ENCODE peak calls at places on chromosomes 3 and 15, in five cellular contexts. R is PC-9, Q is HCT116, M is endothelial cell, G is HepG2. D is an unnamed sample.

GRCh38 chr15:79608041-79608440 is 175.9 kb downstream of the MINAR1 start:
- DNase-seq in R (no peak), Q (no peak), M (no peak), G (no peak), D (no peak)

GRCh38 chr3:184761120-184761841 is 49.4 kb upstream of the MAGEF1 start:
- DNase-seq in R (no peak), Q (no peak), M (no peak), G (no peak), D (no peak)

GRCh38 chr3:45103753-45104714 is 42.1 kb downstream of the CDCP1 start:
- DNase-seq in R (no peak), Q (no peak), M (no peak), G (no peak), D (no peak)

GRCh38 chr15:84747423-84748273 is 744 bp upstream of the ZNF592 start:
- DNase-seq in R (peak; percentile 62), Q (no peak), M (peak; percentile 74), G (peak; percentile 63), D (peak; percentile 79)

GRCh38 chr15:39599871-39600270 is 19.0 kb downstream of the THBS1 start:
- DNase-seq in R (no peak), Q (no peak), M (no peak), G (no peak), D (no peak)

GRCh38 chr3:4984511-4984864 is 5.3 kb downstream of the BHLHE40 start:
- DNase-seq in R (no peak), Q (no peak), M (no peak), G (no peak), D (no peak)

GRCh38 chr3:54897028-54897711 is 30.7 kb downstream of the LRTM1 start:
- DNase-seq in R (no peak), Q (no peak), M (no peak), G (no peak), D (no peak)

GRCh38 chr3:13012228-13012691 is 61.0 kb downstream of the IQSEC1 start:
- DNase-seq in R (no peak), Q (no peak), M (no peak), G (no peak), D (no peak)

GRCh38 chr15:78789615-78790014 is 21.6 kb downstream of the ADAMTS7 start:
- DNase-seq in R (no peak), Q (no peak), M (no peak), G (no peak), D (no peak)

GRCh38 chr3:31250116-31250813 is 282.5 kb upstream of the STT3B start:
- DNase-seq in R (peak; percentile 36), Q (no peak), M (no peak), G (no peak), D (no peak)

GRCh38 chr15:52309154-52309548 is 13.5 kb upstream of the MYO5C start:
- DNase-seq in R (no peak), Q (no peak), M (no peak), G (no peak), D (no peak)

GRCh38 chr3:24506966-24507775 is 12.5 kb upstream of the THRB start:
- DNase-seq in R (no peak), Q (no peak), M (no peak), G (no peak), D (no peak)

GRCh38 chr15:50765202-50765967 is at the start of gene SPPL2A:
- DNase-seq in R (peak; percentile 43), Q (peak; percentile 37), M (peak; percentile 80), G (peak; percentile 89), D (peak; percentile 88)

GRCh38 chr3:43379343-43379742 is 93.0 kb downstream of the SNRK start:
- DNase-seq in R (no peak), Q (no peak), M (no peak), G (no peak), D (no peak)

GRCh38 chr3:158233791-158234190 is 123.9 kb downstream of the RSRC1 start:
- DNase-seq in R (no peak), Q (no peak), M (no peak), G (no peak), D (no peak)

GRCh38 chr3:186432189-186432588 is 70.2 kb upstream of the DGKG start:
- DNase-seq in R (no peak), Q (no peak), M (no peak), G (no peak), D (no peak)

GRCh38 chr15:73052679-73053397 is 575 bp downstream of the NEO1 start:
- DNase-seq in R (no peak), Q (peak; percentile 23), M (peak; percentile 73), G (peak; percentile 37), D (peak; percentile 90)

GRCh38 chr15:88718731-88719130 is 79.9 kb downstream of the ISG20 start:
- DNase-seq in R (no peak), Q (no peak), M (no peak), G (no peak), D (no peak)

GRCh38 chr15:44804303-44805046 is 68.1 kb downstream of the TRIM69 start:
- DNase-seq in R (no peak), Q (no peak), M (peak; percentile 11), G (no peak), D (no peak)

GRCh38 chr3:14890470-14890869 is 56.9 kb upstream of the NR2C2 start:
- DNase-seq in R (no peak), Q (no peak), M (no peak), G (no peak), D (no peak)

GRCh38 chr3:113104746-113105479 is 106.4 kb upstream of the BOC start:
- DNase-seq in R (no peak), Q (no peak), M (no peak), G (no peak), D (no peak)

GRCh38 chr3:31505353-31506048 is 27.2 kb upstream of the STT3B start:
- DNase-seq in R (no peak), Q (no peak), M (no peak), G (no peak), D (peak; percentile 32)

GRCh38 chr3:130974201-130974600 is 52.4 kb downstream of the ASTE1 start:
- DNase-seq in R (no peak), Q (no peak), M (no peak), G (no peak), D (no peak)

GRCh38 chr15:53549697-53550315 is 209.7 kb downstream of the WDR72 start:
- DNase-seq in R (peak; percentile 67), Q (no peak), M (no peak), G (no peak), D (no peak)

GRCh38 chr15:31304074-31304648 is 22.5 kb upstream of the KLF13 start:
- DNase-seq in R (no peak), Q (no peak), M (no peak), G (no peak), D (no peak)

GRCh38 chr3:126277629-126278378 is 79.4 kb downstream of the KLF15 start:
- DNase-seq in R (no peak), Q (no peak), M (no peak), G (no peak), D (no peak)

GRCh38 chr3:134718736-134719135 is 67.9 kb upstream of the KY start:
- DNase-seq in R (no peak), Q (no peak), M (no peak), G (no peak), D (no peak)

GRCh38 chr3:188389711-188390346 is 235.9 kb downstream of the LPP start:
- DNase-seq in R (no peak), Q (no peak), M (no peak), G (no peak), D (no peak)

GRCh38 chr3:123447749-123448502 is 964 bp downstream of the ADCY5 start:
- DNase-seq in R (no peak), Q (no peak), M (peak; percentile 76), G (no peak), D (peak; percentile 63)

GRCh38 chr3:119319311-119319710 is 25.1 kb downstream of the ARHGAP31 start:
- DNase-seq in R (no peak), Q (no peak), M (no peak), G (no peak), D (no peak)

DNA sequence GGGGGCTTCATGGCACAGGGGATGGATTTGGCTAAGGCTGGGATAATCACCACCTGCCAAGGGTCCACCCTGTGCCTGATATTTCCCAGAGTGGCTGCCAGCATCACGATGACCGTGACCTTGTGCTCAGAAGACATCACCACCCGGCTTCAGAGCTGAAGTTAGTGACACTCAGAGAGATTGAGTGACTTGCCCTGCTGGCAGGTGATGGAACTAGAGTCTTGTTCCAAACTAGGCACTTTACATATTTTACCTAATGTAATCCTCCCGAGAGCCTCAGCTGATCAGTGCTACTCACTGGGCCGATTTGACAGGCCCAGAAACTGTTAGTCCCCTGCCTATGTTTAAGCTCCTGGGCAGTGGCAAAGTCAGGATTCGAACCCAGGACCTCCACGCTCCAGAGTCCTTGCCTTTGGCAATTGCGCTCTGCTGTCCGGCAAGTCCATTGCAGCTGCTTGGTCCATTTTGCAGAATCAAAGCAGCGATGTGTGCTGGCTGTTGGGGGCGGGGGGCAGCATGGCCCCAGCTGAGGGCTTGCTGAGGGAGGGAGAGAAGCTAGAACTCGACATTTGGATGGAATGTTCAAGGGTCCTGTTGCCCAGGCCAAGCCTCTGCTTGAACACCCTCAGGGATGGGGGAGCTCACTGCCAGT is 74.8 kb upstream of the GATA2 start:
- DNase-seq in R (no peak), Q (no peak), M (no peak), G (no peak), D (no peak)
- TF ChIP-seq CTCF in R (no peak), Q (peak; percentile 27), M (peak; percentile 33), G (no peak), D (no peak)

GRCh38 chr3:58529516-58530353 is 7.3 kb downstream of the ACOX2 start:
- DNase-seq in R (no peak), Q (peak; percentile 27), M (peak; percentile 66), G (peak; percentile 44), D (peak; percentile 86)
- TF ChIP-seq CTCF in R (no peak), Q (peak; percentile 73), M (no peak), G (peak; percentile 74), D (no peak)

GRCh38 chr3:196080997-196081833 is 675 bp downstream of the TFRC start:
- DNase-seq in R (peak; percentile 55), Q (no peak), M (peak; percentile 49), G (peak; percentile 35), D (peak; percentile 67)

GRCh38 chr3:196080517-196080841 is 1.4 kb downstream of the TFRC start:
- DNase-seq in R (no peak), Q (no peak), M (no peak), G (no peak), D (no peak)

GRCh38 chr3:196082471-196082971 is 631 bp upstream of the TFRC start:
- DNase-seq in R (peak; percentile 51), Q (no peak), M (no peak), G (peak; percentile 10), D (no peak)

GRCh38 chr3:196085534-196085933 is 3.6 kb upstream of the TFRC start:
- DNase-seq in R (no peak), Q (no peak), M (no peak), G (no peak), D (no peak)

GRCh38 chr3:196081834-196082470 is at the start of gene TFRC:
- DNase-seq in R (peak; percentile 94), Q (peak; percentile 90), M (peak; percentile 85), G (peak; percentile 92), D (peak; percentile 98)
- TF ChIP-seq CTCF in R (no peak), Q (no peak), M (no peak), G (peak; percentile 38), D (no peak)

DNA sequence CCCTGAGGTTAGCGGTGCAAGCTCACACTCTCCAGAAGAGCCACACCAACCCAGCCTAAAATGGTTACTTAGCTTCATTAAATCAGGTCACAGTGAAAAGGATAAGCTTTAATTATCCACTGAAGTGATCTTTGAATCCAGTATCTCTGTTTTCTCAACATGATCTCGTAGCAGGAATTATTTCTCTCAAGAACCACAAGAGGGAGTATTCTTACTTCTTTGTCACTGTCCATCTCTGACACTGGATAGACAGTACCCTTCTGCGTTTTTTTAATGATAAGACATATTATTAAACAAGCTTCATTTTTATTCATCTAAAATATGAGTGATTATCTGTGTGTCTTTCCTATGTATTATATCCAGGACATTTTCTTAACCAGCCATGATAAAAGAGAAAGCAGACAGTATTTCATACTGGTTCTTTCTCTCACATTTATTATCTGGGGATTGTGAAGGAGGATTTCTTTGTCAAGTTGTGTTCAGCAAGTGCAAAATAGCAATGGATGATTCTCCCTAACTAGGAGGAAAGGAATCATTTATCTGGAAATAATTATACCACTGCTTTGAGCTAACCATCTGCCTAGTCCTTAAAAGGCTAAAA is 105.4 kb upstream of the CCDC54 start:
- DNase-seq in R (peak; percentile 65), Q (peak; percentile 19), M (no peak), G (peak; percentile 18), D (no peak)
- TF ChIP-seq CTCF in R (peak; percentile 96), Q (peak; percentile 73), M (peak; percentile 68), G (peak; percentile 62), D (peak; percentile 61)

D was measured in glutamatergic neuron.